ENCODE peak calls at places on chromosomes 11 and 22, in five cellular contexts. Z, Q, J, E and C are unnamed samples.

GRCh38 chr11:34680206-34680605 is 59.3 kb downstream of the EHF start:
- DNase-seq in Z (no peak), Q (no peak), J (peak), E (no peak), C (no peak)

GRCh38 chr11:78666675-78667129 is 92.0 kb upstream of the NARS2 start:
- DNase-seq in Z (no peak), Q (no peak), J (peak), E (no peak), C (no peak)

GRCh38 chr11:2996976-2997375 is 4.8 kb upstream of the NAP1L4 start:
- DNase-seq in Z (peak), Q (no peak), J (no peak), E (no peak), C (peak)

GRCh38 chr11:61541568-61541967 is 33.0 kb downstream of the LRRC10B start:
- DNase-seq in Z (no peak), Q (no peak), J (peak), E (no peak), C (no peak)

GRCh38 chr11:113838005-113838404 is 37.4 kb downstream of the USP28 start:
- DNase-seq in Z (no peak), Q (no peak), J (no peak), E (no peak), C (no peak)

GRCh38 chr11:34866375-34866774 is 49.8 kb downstream of the APIP start:
- DNase-seq in Z (no peak), Q (no peak), J (peak), E (no peak), C (no peak)

GRCh38 chr11:125381499-125381898 is 114.6 kb downstream of the FEZ1 start:
- DNase-seq in Z (no peak), Q (no peak), J (no peak), E (no peak), C (no peak)

GRCh38 chr22:42284643-42285181 is 14.3 kb upstream of the TCF20 start:
- DNase-seq in Z (no peak), Q (peak), J (no peak), E (no peak), C (no peak)